ENCODE peak calls at places on chromosomes 5 and 9, in six cellular contexts. X is A549, N is HepG2, P is K562, O is GM12878, S is upper lobe of left lung. F is an unnamed sample.

GRCh38 chr5:50663636-50664035 is 2.8 kb upstream of the PARP8 start:
- ATAC-seq in O (no peak), S (no peak), X (no peak), P (no peak), N (no peak), F (no peak)

GRCh38 chr5:122063836-122064235 is 14.2 kb downstream of the LOX start:
- ATAC-seq in O (no peak), N (no peak), S (no peak), X (no peak), P (no peak), F (no peak)

GRCh38 chr5:38535281-38535750 is 21.1 kb downstream of the LIFR start:
- ATAC-seq in P (no peak), X (no peak), N (peak), O (no peak), S (no peak), F (no peak)

GRCh38 chr9:137919095-137919465 is 41.5 kb downstream of the CACNA1B start:
- ATAC-seq in X (no peak), P (no peak), S (peak), N (no peak), O (no peak), F (no peak)

GRCh38 chr5:40390286-40391253 is 289.1 kb upstream of the PTGER4 start:
- ATAC-seq in O (no peak), X (no peak), P (no peak), S (no peak), N (no peak), F (no peak)

GRCh38 chr9:20611751-20612287 is 10.5 kb downstream of the MLLT3 start:
- ATAC-seq in P (no peak), O (peak), X (peak), N (peak), S (no peak), F (peak)

GRCh38 chr9:113566712-113567071 is 103.2 kb downstream of the RGS3 start:
- ATAC-seq in N (no peak), O (no peak), P (no peak), X (no peak), S (peak), F (no peak)

GRCh38 chr9:110340306-110340705 is 2.6 kb upstream of the TXNDC8 start:
- ATAC-seq in X (peak), N (peak), P (peak), O (no peak), S (no peak), F (no peak)

GRCh38 chr9:81767921-81768320 is 78.6 kb upstream of the TLE1 start:
- ATAC-seq in S (no peak), N (no peak), P (no peak), X (no peak), O (no peak), F (no peak)

GRCh38 chr9:126392662-126393383 is 66.2 kb downstream of the MVB12B start:
- ATAC-seq in O (no peak), P (no peak), N (no peak), X (no peak), S (no peak), F (peak)

GRCh38 chr9:124551472-124552339 is 44.5 kb upstream of the NR5A1 start:
- ATAC-seq in O (peak), X (peak), P (peak), N (peak), S (peak), F (peak)

GRCh38 chr9:3477236-3477834 is 48.5 kb downstream of the RFX3 start:
- ATAC-seq in P (no peak), X (no peak), O (peak), N (no peak), S (no peak), F (no peak)

GRCh38 chr5:142610176-142611001 is 75.5 kb downstream of the FGF1 start:
- ATAC-seq in N (peak), S (no peak), O (no peak), P (peak), X (peak), F (no peak)

GRCh38 chr9:75378036-75378435 is 289.7 kb downstream of the OSTF1 start:
- ATAC-seq in O (no peak), P (no peak), N (peak), S (peak), X (peak), F (peak)

GRCh38 chr5:177474845-177475562 is 1.6 kb upstream of the DBN1 start:
- ATAC-seq in N (peak), S (no peak), P (no peak), X (peak), O (no peak), F (no peak)

GRCh38 chr5:177472460-177473441 is 683 bp downstream of the DBN1 start:
- ATAC-seq in X (peak), P (peak), N (peak), S (no peak), O (peak), F (no peak)

GRCh38 chr5:177471610-177472356 is 1.7 kb downstream of the DBN1 start:
- ATAC-seq in X (no peak), O (no peak), S (no peak), P (no peak), N (no peak), F (peak)

GRCh38 chr5:177474094-177474493 is 660 bp upstream of the DBN1 start:
- ATAC-seq in N (no peak), P (no peak), O (no peak), S (no peak), X (peak), F (no peak)

DNA sequence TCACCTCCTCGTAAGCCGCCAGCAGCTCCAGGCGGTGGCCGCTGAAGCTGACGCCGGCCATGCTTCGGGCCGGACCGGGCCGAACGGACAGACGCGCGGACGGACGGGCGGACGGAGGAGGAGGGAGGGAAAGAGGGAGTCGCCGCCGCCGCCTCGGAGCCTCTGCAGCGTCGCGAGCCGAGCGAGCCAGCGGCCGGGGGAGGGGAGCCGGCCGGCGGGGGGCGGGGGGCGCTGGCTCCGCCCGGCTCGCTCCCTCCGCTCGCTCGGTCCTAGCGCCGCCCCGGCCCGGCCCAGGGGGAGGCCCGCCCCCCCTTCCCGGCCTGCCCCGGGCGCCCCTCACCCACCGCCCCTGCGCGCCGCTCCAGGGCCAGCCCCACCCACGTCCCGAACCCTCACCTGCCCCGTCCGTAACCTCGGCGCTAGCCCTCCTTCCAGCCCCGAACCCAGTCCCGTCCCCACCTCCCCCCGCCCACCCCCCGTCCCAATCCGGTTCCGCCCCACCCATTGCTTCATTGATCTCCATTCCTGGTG is at the start of gene DBN1:
- ATAC-seq in X (peak), S (no peak), N (peak), O (peak), P (peak), F (peak)
- TF ChIP-seq POLR2A in X (peak), S (no peak), N (peak), O (peak), P (no peak), F (peak)

GRCh38 chr9:132014218-132014800 is 65.4 kb downstream of the MED27 start:
- ATAC-seq in S (no peak), P (no peak), X (no peak), N (no peak), O (no peak), F (no peak)
- H3K27ac ChIP-seq in S (no peak), P (no peak), X (no peak), N (no peak), O (no peak), F (no peak)

GRCh38 chr5:18920966-18921365 is 1067.0 kb downstream of the CDH18 start:
- ATAC-seq in X (no peak), N (no peak), S (no peak), O (no peak), P (no peak), F (no peak)
- TF ChIP-seq EP300 in X (no peak), N (no peak), S (no peak), O (no peak), P (no peak), F (no peak)

DNA sequence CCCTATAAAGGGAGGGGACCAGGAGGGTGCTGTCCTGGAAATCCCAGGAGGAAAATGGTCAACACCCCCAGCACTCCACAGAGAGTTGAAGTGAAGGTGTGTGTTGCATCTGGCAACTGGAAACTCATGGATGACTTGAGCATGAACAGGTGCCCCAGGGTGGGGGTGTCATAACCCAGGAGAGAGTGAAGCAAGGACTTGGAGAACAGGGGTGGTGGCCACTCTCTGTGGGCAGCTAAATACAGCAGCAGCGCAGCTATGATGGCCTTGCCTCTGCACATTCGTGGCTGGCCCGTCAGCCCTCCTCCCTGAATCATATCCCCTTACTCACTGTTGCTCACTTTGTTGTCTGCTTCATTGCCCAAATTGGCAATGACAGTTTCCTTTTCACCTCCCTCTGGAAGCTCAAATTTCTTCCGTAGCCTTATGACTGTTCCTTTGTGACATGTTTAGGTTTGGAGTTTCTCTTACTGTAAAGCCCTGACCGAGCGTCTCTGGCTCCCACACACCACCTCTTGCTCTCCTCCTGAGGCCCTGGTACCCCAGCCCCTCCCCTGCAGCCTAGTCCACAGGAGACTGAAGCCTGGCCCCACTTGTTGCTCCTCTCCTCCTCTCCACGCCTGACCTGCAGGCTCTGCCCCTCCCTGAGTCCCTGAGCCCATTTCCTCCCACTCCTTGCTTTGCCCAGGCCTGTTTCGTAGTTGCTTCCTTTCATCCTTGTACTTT is 185.8 kb downstream of the CD180 start:
- ATAC-seq in S (no peak), N (no peak), X (no peak), P (peak), O (no peak), F (no peak)
- TF ChIP-seq POLR2A in S (no peak), N (no peak), X (no peak), P (no peak), O (no peak), F (no peak)

DNA sequence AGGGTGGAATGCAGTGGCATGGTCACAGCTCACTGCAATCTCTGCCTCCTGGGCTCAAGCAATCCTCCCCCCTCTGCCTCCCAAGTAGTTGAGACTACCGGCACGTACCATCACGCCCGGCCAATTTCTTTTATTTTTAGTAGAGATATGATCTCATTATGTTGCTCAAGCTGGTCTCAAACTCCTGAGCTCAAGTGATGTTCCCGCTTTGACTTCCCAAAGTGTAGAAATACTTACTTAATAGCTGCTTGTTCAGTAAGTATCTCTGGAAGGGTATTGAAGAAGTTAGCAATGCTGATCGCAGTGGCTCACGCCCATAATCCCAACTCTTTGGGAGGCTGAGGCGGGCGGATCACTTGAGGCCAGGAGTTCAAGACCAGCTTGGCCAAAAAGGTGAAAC is 35.7 kb upstream of the PLIN2 start:
- ATAC-seq in O (no peak), X (peak), P (no peak), S (no peak), N (no peak), F (peak)
- H3K27ac ChIP-seq in O (no peak), X (peak), P (peak), S (no peak), N (peak), F (no peak)

DNA sequence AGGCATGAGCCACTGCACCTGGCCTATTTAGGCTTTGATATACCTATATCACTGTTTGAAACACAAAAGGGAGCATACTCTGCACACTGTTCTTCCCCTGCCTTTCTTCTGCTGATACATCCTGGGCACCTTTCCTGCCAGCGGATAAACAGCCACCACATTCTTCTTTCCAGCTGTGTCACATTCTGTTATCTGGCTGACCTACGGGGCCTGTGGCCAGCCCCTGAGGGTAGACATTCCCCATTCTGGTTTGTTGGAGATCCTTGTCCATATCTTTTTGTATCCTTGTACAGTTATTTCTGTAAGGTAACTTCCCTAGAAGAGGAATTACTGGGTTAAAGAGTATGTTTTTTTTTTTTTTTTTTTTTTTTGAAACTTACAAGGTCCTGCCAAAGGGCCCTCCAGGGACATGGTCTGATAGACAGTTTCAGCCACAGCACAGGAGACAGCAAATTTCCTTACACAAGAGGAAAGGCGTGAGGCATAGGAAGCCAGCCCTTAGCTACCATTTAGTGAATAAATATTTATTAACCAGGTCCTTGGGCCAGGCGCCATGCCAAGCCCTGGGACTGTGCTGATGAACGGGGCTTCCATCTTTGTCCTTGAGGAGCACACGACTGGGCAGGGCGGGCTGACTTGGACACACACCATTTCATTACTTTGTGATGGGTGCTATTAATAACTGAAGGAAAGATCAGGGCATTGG is 57.8 kb downstream of the ERGIC1 start:
- ATAC-seq in X (peak), O (no peak), P (no peak), N (no peak), S (peak), F (peak)
- TF ChIP-seq EP300 in X (no peak), O (no peak), P (no peak), N (no peak), S (peak), F (peak)

DNA sequence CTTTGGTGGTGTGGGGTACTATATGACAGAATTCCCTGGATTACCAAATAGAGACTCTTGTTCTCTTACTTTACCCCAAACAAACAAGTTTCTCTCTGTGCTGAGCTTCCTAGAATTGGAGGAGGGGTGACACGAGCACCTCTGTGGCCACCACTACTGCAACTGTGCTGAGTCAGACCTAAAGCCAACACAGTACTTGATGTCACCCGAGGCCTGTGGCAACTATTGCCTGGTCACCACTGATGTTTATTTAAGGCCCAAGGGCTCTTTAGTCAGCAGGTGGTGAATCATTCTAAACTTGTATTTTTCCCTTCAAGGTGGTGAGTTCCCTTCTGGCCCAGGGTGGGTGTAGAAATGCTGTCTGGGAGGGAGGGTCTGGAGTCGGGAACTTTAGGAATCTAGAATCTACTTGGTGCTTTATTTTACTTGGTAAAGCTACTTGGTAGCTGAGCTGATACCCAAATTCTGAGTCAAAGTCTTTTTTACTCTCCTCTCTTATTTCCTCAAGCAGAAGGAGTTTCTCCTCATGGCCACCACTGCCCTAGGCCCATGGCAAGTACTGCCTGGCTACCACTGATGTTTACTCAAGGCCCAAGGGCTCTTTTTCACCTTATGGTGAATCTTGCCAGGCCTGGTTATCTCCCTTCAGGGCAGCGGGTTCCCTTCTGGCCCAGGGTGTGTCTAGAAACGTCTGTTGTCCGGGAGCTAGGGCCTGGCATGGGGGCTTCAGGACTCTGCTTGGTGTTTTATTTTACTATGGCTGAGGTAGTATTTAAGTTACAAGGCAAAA is 9.8 kb downstream of the LURAP1L start:
- ATAC-seq in P (peak), N (peak), S (peak), O (peak), X (peak), F (peak)
- TF ChIP-seq POLR2A in P (no peak), N (no peak), S (no peak), O (no peak), X (no peak), F (no peak)

GRCh38 chr5:167769846-167770420 is 521.5 kb upstream of the WWC1 start:
- ATAC-seq in P (no peak), N (no peak), S (no peak), O (no peak), X (no peak), F (no peak)
- H3K27ac ChIP-seq in P (no peak), N (no peak), S (no peak), O (no peak), X (no peak), F (no peak)

DNA sequence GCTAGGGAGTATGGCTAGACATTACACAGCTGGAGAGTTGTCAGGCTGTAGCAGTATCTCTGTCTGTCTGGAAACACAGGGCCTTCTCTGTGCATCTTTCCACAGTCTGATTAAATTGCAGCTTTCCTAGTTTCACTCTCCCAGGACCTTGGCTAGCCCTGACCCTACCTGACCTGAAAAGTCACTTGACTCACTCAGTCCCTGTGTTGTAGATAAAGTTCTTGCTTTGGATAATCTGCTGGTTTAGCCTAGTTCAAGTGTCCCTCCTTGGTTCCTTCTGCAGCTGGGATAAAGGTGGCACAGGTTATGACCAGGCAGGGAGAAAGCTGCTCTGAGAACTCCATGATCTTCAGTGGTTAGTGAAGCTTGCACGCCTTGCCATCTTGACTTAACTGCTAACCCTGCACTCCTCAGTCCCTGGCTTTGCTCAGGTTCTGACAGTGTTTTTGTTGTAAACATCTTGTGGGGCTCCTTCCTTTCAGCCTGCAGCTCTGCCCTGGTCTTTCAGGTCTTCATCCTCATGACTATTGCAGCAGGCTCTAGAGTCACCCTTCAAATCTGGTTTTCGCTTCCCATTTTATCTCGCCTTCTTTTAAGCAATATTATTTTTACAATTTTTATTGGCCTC is 101.0 kb downstream of the PIP5K1B start:
- ATAC-seq in X (no peak), O (no peak), S (no peak), P (peak), N (no peak), F (no peak)
- TF ChIP-seq EP300 in X (no peak), O (no peak), S (no peak), P (no peak), N (no peak), F (no peak)

GRCh38 chr9:68779558-68780376 is 74.7 kb downstream of the PIP5K1B start:
- ATAC-seq in N (peak), X (peak), P (peak), S (peak), O (peak), F (peak)
- TF ChIP-seq POLR2A in N (peak), X (peak), P (peak), S (peak), O (peak), F (peak)

F was measured in gastroesophageal sphincter.